ENCODE peak calls at places on chromosomes 6 and 20, in nine cellular contexts. P is breast epithelium, D is transverse colon, M is esophagus squamous epithelium, A is prostate gland, U is upper lobe of left lung, E is pancreas, F is choroid plexus epithelial cell, V is activated B cell treated with CpG ODN at 0.5 μM for 24 hours. X is an unnamed sample.

GRCh38 chr6:47061631-47062300 is 19.6 kb upstream of the ADGRF1 start:
- DNase-seq in U (no peak), P (peak; percentile 56), V (no peak), E (no peak), M (no peak), A (no peak), F (peak; percentile 38), D (peak; percentile 14), X (no peak)

GRCh38 chr6:47004458-47004857 is 37.7 kb downstream of the ADGRF1 start:
- DNase-seq in V (no peak), D (no peak), U (no peak), F (no peak), A (no peak), M (no peak), E (no peak), P (no peak), X (no peak)

GRCh38 chr6:24991748-24992467 is 56.1 kb upstream of the RIPOR2 start:
- DNase-seq in D (peak; percentile 50), P (no peak), M (no peak), V (peak; percentile 25), E (no peak), F (peak; percentile 68), U (no peak), A (peak; percentile 28), X (no peak)

GRCh38 chr6:158663465-158664167 is 13.8 kb downstream of the SYTL3 start:
- DNase-seq in D (no peak), F (no peak), E (no peak), M (no peak), U (no peak), P (peak; percentile 57), A (peak; percentile 87), V (no peak), X (no peak)

GRCh38 chr6:139595183-139595582 is 220.7 kb upstream of the CITED2 start:
- DNase-seq in A (no peak), U (no peak), D (no peak), F (peak; percentile 75), V (no peak), P (peak; percentile 26), M (no peak), E (no peak), X (no peak)

GRCh38 chr6:54173084-54173483 is 61.8 kb downstream of the MLIP start:
- DNase-seq in P (no peak), A (no peak), U (no peak), M (no peak), E (no peak), F (peak; percentile 46), V (no peak), D (no peak), X (no peak)

GRCh38 chr6:100504786-100505737 is 40.3 kb upstream of the SIM1 start:
- DNase-seq in E (no peak), P (peak; percentile 21), U (no peak), M (no peak), V (no peak), F (peak; percentile 91), D (no peak), A (no peak), X (no peak)

GRCh38 chr6:86070151-86070550 is 427.5 kb upstream of the SYNCRIP start:
- DNase-seq in A (no peak), U (no peak), D (no peak), V (no peak), M (no peak), P (no peak), F (no peak), E (no peak), X (no peak)

GRCh38 chr20:41364236-41364855 is 2.3 kb downstream of the EMILIN3 start:
- DNase-seq in V (no peak), P (no peak), D (no peak), U (no peak), A (no peak), M (no peak), F (no peak), E (no peak), X (no peak)

GRCh38 chr6:100775667-100776066 is 105.5 kb downstream of the ASCC3 start:
- DNase-seq in U (no peak), A (no peak), P (no peak), V (no peak), E (no peak), F (peak; percentile 34), M (no peak), D (no peak), X (no peak)

GRCh38 chr6:148538251-148539190 is 195.9 kb downstream of the SASH1 start:
- DNase-seq in V (no peak), U (no peak), M (no peak), P (no peak), D (no peak), E (no peak), A (no peak), F (peak; percentile 75), X (no peak)

GRCh38 chr6:37538107-37538506 is 38.4 kb upstream of the CCDC167 start:
- DNase-seq in V (no peak), F (no peak), P (no peak), E (no peak), M (no peak), U (no peak), D (no peak), A (no peak), X (no peak)

GRCh38 chr20:61933951-61934715 is 131.5 kb downstream of the TAF4 start:
- DNase-seq in M (no peak), P (no peak), V (peak; percentile 9), F (no peak), U (peak; percentile 77), A (no peak), E (peak; percentile 53), D (no peak), X (no peak)

GRCh38 chr20:50724851-50725721 is 6.3 kb upstream of the PARD6B start:
- DNase-seq in E (no peak), P (peak; percentile 89), V (no peak), F (peak; percentile 93), A (no peak), M (no peak), U (no peak), D (peak; percentile 53), X (peak; percentile 86)

GRCh38 chr20:47263080-47263479 is 93.4 kb downstream of the ZMYND8 start:
- DNase-seq in U (no peak), D (no peak), A (no peak), E (no peak), V (no peak), M (no peak), F (no peak), P (no peak), X (no peak)

GRCh38 chr20:47262008-47262364 is 94.5 kb downstream of the ZMYND8 start:
- DNase-seq in D (no peak), V (no peak), M (no peak), F (no peak), U (no peak), P (no peak), A (no peak), E (no peak), X (no peak)

GRCh38 chr20:47265214-47265613 is 91.3 kb downstream of the ZMYND8 start:
- DNase-seq in F (no peak), E (no peak), M (no peak), A (no peak), D (no peak), V (no peak), U (no peak), P (no peak), X (no peak)

GRCh38 chr20:47262365-47263013 is 94.0 kb downstream of the ZMYND8 start:
- DNase-seq in D (no peak), P (no peak), E (no peak), V (peak; percentile 48), A (no peak), M (no peak), U (no peak), F (no peak), X (no peak)

GRCh38 chr20:47263502-47264084 is 92.9 kb downstream of the ZMYND8 start:
- DNase-seq in A (no peak), U (no peak), F (no peak), D (no peak), P (no peak), V (no peak), M (no peak), E (no peak), X (no peak)
- TF ChIP-seq CTCF in A (no peak), U (no peak), F (no peak), D (no peak), P (no peak), V (no peak), M (no peak), E (no peak), X (no peak)

DNA sequence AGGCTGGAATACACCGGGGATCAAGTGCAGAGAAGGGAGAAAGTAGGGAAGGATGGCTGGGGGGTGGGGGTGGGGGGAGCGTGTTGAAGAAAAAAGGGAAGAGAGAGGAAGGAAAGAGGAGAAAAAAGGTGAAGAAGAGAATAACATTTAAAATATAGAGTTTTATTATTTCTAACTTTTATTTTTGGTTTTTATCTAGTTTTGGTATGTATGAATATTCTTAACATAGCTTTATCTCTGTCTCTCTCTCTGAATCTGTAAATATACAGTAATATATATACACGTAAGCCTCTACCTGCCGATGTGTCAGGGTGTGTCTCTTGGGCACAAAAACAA is 30.0 kb downstream of the HLA-F start:
- DNase-seq in P (no peak), A (no peak), D (no peak), F (no peak), M (no peak), V (no peak), U (no peak), E (no peak), X (no peak)
- TF ChIP-seq CTCF in P (no peak), A (no peak), D (no peak), F (no peak), M (no peak), V (no peak), U (no peak), E (no peak), X (no peak)

DNA sequence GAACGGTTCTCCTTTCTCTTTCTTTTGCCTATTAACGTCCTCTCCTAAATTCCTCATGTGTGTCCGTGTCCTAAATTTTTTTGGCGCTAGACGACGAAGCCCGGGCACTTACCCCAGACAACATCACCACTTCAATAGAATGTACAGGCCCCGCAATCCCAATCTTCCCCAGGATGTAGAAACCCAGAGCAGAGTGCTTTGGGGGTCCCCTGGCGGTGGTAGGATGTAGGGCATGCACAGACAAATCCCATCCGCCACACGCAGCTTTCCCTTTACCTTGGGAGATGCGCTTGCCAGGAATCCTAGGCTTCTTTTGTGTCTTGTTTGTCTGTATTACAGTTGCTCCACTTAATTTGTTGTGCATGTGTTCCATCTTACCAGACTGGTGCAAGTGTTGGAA is 417.3 kb upstream of the ARID1B start:
- DNase-seq in E (no peak), A (no peak), U (no peak), D (no peak), P (no peak), F (no peak), M (no peak), V (no peak), X (no peak)
- TF ChIP-seq CTCF in E (no peak), A (no peak), U (no peak), D (no peak), P (no peak), F (no peak), M (no peak), V (no peak), X (no peak)

DNA sequence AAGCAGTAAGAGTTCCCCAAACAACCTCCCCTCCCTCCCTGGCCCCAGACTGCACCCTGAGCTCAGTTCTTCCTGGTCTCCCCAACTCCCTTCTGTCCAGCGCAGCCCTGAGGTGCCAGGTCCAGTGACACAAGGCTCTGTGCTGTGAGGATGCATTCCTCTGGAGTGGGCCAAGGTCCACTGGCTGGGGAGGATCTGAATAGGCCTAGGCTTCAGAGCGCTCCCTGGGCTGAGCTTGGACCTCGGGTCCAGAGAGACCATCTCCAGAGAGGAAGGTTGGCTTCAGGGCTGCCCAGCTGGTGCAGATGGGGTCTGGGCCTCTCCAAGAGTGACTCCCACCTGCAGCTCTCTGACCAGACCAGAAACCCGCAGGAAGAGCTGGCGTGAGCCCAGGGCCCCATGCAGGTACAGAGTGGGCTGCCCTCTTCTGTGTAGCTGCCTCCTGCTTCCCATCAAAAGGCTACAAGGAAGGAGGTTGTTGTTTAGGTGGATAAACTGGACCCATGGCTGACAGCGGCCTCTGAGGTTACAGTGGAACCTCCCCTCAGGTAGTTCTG is 52.3 kb upstream of the MLN start:
- DNase-seq in V (no peak), D (no peak), E (no peak), A (no peak), F (no peak), M (no peak), P (no peak), U (no peak), X (no peak)
- TF ChIP-seq CTCF in V (no peak), D (no peak), E (no peak), A (no peak), F (no peak), M (no peak), P (no peak), U (no peak), X (no peak)